ENCODE peak calls at places on chromosomes 1 and 21, in seven cellular contexts. A, L, N, U, K, G and C are unnamed samples.

GRCh38 chr1:15046487-15047165 is 106.9 kb upstream of the TMEM51 start:
- DNase-seq in L (peak), N (peak), A (peak), U (no peak), K (peak), G (peak), C (peak)

GRCh38 chr1:16174261-16174871 is 18.5 kb upstream of the EPHA2 start:
- DNase-seq in K (no peak), G (no peak), N (no peak), L (no peak), U (no peak), A (no peak), C (no peak)

GRCh38 chr1:233337505-233337904 is 10.0 kb downstream of the MAP3K21 start:
- DNase-seq in L (no peak), K (no peak), N (peak), A (no peak), G (no peak), U (no peak), C (no peak)

GRCh38 chr1:69524010-69524409 is 43.7 kb upstream of the LRRC7 start:
- DNase-seq in U (no peak), K (no peak), G (no peak), N (no peak), A (no peak), L (no peak), C (no peak)

GRCh38 chr1:41015894-41016470 is 5.5 kb downstream of the SLFNL1 start:
- DNase-seq in A (no peak), G (no peak), L (no peak), N (no peak), K (no peak), U (no peak), C (no peak)

GRCh38 chr1:115697619-115698018 is 55.8 kb downstream of the VANGL1 start:
- DNase-seq in G (no peak), U (no peak), K (no peak), L (no peak), N (no peak), A (no peak), C (no peak)

GRCh38 chr1:46533179-46533864 is 18.1 kb downstream of the KNCN start:
- DNase-seq in U (no peak), G (no peak), K (no peak), A (peak), L (no peak), N (no peak), C (peak)

GRCh38 chr1:1680912-1681273 is 11.7 kb downstream of the SLC35E2B start:
- DNase-seq in G (no peak), L (no peak), N (peak), U (no peak), A (no peak), K (no peak), C (no peak)

GRCh38 chr1:74570797-74571492 is 58.5 kb upstream of the LRRC53 start:
- DNase-seq in L (no peak), K (no peak), G (no peak), N (no peak), A (no peak), U (no peak), C (no peak)

GRCh38 chr1:187063271-187063670 is 234.5 kb downstream of the PLA2G4A start:
- DNase-seq in U (no peak), L (no peak), A (no peak), G (no peak), N (no peak), K (no peak), C (no peak)

GRCh38 chr1:213376862-213377372 is 325.9 kb downstream of the RPS6KC1 start:
- DNase-seq in K (no peak), N (no peak), U (no peak), A (no peak), L (no peak), G (no peak), C (no peak)

GRCh38 chr1:101309334-101310221 is 72.8 kb downstream of the S1PR1 start:
- DNase-seq in N (peak), K (peak), A (peak), L (no peak), U (no peak), G (peak), C (no peak)

GRCh38 chr1:37255111-37255795 is 219.1 kb upstream of the ZC3H12A start:
- DNase-seq in A (peak), L (no peak), U (no peak), G (peak), K (no peak), N (no peak), C (peak)

GRCh38 chr1:152906023-152906565 is 2.3 kb upstream of the IVL start:
- DNase-seq in K (no peak), U (no peak), G (no peak), N (no peak), L (no peak), A (peak), C (no peak)

GRCh38 chr1:3697810-3698209 is 45.5 kb downstream of the TP73 start:
- DNase-seq in L (no peak), K (no peak), A (no peak), G (no peak), U (no peak), N (no peak), C (no peak)

GRCh38 chr1:213296558-213296957 is 245.5 kb downstream of the RPS6KC1 start:
- DNase-seq in L (no peak), A (no peak), N (no peak), G (peak), U (no peak), K (no peak), C (no peak)

GRCh38 chr1:243748706-243749283 is 101.2 kb downstream of the AKT3 start:
- DNase-seq in N (no peak), L (no peak), K (peak), U (no peak), G (peak), A (peak), C (peak)

GRCh38 chr1:87134061-87134460 is 194.6 kb upstream of the LMO4 start:
- DNase-seq in G (no peak), U (no peak), A (no peak), L (no peak), K (no peak), N (no peak), C (no peak)

GRCh38 chr1:27339213-27339612 is 2.6 kb upstream of the SYTL1 start:
- DNase-seq in L (no peak), U (no peak), K (no peak), N (no peak), A (no peak), G (no peak), C (no peak)

GRCh38 chr1:55049914-55050278 is 10.5 kb downstream of the PCSK9 start:
- DNase-seq in G (no peak), U (no peak), K (peak), L (no peak), A (no peak), N (no peak), C (no peak)

GRCh38 chr1:83900530-83900929 is 98.4 kb downstream of the TTLL7 start:
- DNase-seq in K (no peak), N (no peak), L (no peak), G (no peak), U (no peak), A (no peak), C (no peak)

GRCh38 chr1:63983391-63984256 is 209.8 kb downstream of the ROR1 start:
- DNase-seq in L (no peak), N (peak), K (no peak), A (no peak), G (no peak), U (no peak), C (no peak)

GRCh38 chr1:54583307-54583686 is 35.3 kb downstream of the ACOT11 start:
- DNase-seq in K (no peak), N (no peak), L (no peak), A (no peak), G (no peak), U (no peak), C (no peak)

GRCh38 chr1:232528472-232529089 is 101.4 kb downstream of the SIPA1L2 start:
- DNase-seq in G (no peak), A (no peak), L (no peak), U (no peak), K (no peak), N (no peak), C (no peak)

GRCh38 chr1:24702511-24703293 is 42.5 kb upstream of the CLIC4 start:
- DNase-seq in U (no peak), G (no peak), K (no peak), L (no peak), A (no peak), N (no peak), C (no peak)

GRCh38 chr1:6081901-6082300 is 36.2 kb downstream of the KCNAB2 start:
- DNase-seq in N (no peak), G (no peak), U (no peak), K (no peak), L (no peak), A (no peak), C (no peak)

GRCh38 chr1:83905315-83905907 is 93.5 kb downstream of the TTLL7 start:
- DNase-seq in L (no peak), K (no peak), A (peak), U (no peak), G (peak), N (no peak), C (peak)

GRCh38 chr1:41580021-41580420 is 95.5 kb upstream of the EDN2 start:
- DNase-seq in U (no peak), K (no peak), A (no peak), G (no peak), L (no peak), N (no peak), C (no peak)

GRCh38 chr1:170536924-170537551 is 5.1 kb downstream of the GORAB start:
- DNase-seq in A (no peak), G (no peak), U (no peak), L (no peak), K (no peak), N (no peak), C (no peak)

GRCh38 chr1:205983925-205984725 is 19.1 kb downstream of the RAB7B start:
- DNase-seq in K (peak), L (peak), G (peak), A (peak), U (no peak), N (peak), C (peak)
- TF ChIP-seq POLR2A in K (no peak), L (no peak), G (no peak), A (no peak), U (no peak), N (no peak), C (no peak)

DNA sequence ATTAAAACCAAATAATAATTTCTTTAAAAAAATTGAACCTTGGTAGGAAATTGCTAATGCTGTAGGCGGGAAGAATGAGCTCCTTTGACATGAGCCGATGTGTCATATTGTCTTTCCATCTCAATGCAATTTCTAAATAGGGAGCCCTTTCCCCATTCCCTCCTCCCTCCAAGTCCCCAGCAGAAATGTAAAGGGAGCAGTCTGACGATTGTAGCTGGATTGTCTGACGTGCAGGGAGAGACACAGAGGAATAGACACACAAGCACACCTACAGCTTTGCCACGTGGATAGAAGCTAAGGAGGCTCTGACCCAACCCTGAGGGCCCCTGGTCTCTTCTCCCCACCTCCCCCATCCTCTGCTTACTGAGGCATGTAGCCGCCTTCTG is 3.6 kb upstream of the SYT6 start:
- DNase-seq in A (no peak), G (no peak), U (no peak), K (no peak), L (no peak), N (no peak), C (no peak)
- TF ChIP-seq POLR2A in A (no peak), G (no peak), U (no peak), K (no peak), L (no peak), N (no peak), C (no peak)

DNA sequence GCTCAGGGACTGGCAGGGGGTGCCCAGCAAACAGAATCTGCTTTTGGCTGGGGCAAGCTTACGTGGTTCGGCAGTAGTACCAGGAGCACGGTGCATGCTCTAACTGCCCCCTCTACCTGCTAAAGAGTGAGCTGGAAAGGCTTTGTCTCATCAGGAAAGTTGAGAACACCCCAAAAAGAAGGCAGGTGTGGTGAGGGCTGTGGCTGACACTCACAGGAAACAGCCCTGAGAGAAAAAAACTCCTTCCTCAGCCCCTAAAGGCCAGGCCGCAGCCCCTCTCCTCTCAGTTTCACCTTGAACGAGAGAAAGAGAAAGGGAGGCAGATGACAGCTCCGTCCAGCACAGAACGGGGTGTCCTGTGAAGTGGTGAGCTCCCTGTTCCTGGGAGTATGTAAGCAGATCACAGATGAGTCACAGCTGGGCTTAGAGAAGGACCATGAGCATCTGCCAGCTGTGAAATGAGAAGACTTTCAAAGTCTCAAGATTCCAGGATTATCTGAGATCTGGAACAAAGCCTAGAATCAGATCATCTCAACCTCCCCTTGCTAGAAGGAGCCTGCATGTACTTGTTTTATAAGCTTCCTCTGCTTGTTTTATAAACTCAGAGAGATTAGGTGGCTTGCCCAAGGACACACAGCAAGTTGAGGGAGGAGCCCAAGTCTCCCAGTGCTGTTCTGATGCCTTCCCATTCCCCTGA is 13.4 kb downstream of the LAPTM5 start:
- DNase-seq in G (no peak), N (no peak), K (no peak), L (no peak), U (no peak), A (peak), C (no peak)
- TF ChIP-seq POLR2A in G (no peak), N (no peak), K (no peak), L (no peak), U (no peak), A (no peak), C (peak)

DNA sequence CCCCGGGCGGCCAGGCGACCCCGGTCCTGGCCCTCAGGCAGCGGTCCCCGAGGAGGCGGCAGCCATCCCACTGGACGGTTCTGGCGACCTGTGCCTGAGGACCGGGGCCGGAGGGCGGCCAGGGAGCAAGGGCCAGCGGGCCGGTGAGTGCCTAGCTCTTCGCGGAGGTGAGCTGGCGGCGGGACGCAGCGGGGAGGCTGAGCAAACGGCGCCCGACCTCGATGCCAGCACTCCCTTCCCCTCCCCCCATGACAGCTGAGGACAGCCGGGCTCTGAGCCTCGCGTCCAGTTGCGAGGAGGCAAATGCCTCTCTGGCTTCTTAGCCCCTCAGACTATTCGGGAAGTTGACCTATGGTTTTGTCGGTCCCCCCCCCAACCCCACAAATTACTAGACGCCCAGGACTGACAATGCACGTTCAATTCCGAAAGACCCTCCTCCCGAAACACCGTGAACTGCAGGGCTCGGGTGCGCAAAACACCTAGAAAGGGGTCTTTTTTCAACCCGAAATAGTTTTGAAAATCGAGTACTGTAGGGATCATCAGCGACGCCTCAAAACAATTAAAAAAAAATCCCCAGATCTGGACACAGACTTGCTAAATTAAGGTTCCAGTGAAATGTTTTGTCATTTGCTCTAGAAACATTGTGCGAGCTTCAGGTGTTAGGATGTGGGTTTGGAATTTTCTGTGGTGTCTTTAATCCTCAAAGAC is 8.3 kb downstream of the CDKN2C start:
- DNase-seq in K (peak), G (peak), U (no peak), N (peak), L (no peak), A (peak), C (peak)
- TF ChIP-seq POLR2A in K (no peak), G (peak), U (no peak), N (no peak), L (no peak), A (peak), C (peak)

DNA sequence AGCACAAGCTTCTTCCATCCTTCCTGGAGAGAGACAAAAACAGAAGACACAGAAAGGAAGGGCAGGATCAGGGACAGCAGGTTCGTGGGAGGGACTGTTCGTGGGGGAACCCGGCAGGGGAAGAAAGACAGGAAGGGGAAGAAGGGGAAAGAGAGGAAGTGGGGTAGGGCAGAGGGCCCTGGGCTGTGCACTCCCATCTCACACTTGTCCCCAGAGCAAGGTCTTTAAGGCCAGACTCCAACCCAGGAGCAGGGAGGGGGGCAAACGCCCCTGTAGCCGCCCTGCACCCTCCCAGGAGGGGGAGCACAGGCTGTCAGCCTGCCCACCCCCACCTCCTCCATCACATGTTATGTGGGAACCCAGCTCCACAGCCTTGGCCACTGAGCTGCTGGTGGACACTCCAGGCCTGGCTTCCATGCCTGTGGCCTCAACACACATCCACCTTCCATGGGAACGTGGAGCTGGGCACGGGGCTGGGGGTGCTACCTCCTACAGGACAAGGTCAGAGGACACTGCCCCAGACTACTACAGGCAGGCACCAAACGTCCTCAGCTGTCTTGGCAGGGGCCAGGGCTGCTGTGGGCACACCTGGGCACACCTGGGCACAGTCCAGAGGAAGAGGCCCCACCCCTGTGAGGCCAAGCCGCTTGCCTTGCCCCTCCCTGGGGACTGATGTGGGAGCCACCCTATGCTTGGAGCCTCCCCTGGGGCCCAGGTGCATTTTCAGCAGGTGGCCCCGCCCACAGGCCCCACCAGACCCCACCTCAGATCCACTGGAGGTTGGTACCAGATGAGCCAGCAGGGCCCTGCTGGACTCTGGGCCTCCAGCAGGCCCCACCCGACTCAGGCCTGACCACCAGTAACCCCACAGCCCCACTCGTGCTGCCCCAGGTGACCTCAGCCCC is 9.2 kb downstream of the SLC19A1 start:
- DNase-seq in U (no peak), N (peak), A (no peak), K (no peak), L (no peak), G (no peak), C (no peak)
- TF ChIP-seq POLR2A in U (no peak), N (no peak), A (no peak), K (no peak), L (no peak), G (no peak), C (no peak)

GRCh38 chr1:149942207-149942606 is 5.5 kb upstream of the MTMR11 start:
- DNase-seq in L (no peak), U (no peak), N (no peak), K (no peak), A (no peak), G (peak), C (no peak)

GRCh38 chr1:149937779-149938178 is 1.1 kb upstream of the MTMR11 start:
- DNase-seq in K (no peak), U (no peak), N (no peak), L (no peak), A (peak), G (no peak), C (no peak)

GRCh38 chr1:149942885-149943284 is 6.2 kb upstream of the MTMR11 start:
- DNase-seq in L (no peak), N (no peak), K (no peak), U (no peak), G (no peak), A (no peak), C (no peak)

GRCh38 chr1:149936992-149937705 is 470 bp upstream of the MTMR11 start:
- DNase-seq in A (peak), N (no peak), K (peak), U (no peak), L (no peak), G (no peak), C (no peak)

DNA sequence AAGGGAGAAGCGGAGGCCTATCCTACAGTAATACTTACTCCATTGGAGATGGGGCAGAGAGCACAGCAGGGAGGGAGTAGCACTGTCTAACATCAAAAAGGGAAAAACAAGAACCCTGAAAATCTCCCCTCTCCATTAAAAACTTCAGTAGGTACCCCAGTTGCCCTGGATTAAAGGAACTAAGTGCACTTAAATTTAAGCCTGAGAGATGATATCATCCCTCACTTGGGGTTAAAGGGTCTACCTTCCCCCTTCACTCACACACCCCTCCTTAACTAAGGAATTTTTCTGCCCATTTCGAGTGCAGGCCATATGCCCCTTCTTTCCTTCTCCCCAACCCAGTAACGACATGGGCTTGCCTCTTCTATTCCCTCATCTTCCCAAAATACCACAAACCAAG is 3.7 kb upstream of the MTMR11 start:
- DNase-seq in L (peak), A (no peak), K (no peak), U (no peak), G (no peak), N (no peak), C (no peak)
- TF ChIP-seq POLR2A in L (no peak), A (no peak), K (no peak), U (no peak), G (no peak), N (no peak), C (no peak)

GRCh38 chr1:226739696-226740065 is 599 bp upstream of the ITPKB start:
- DNase-seq in K (no peak), U (no peak), G (no peak), N (no peak), A (peak), L (no peak), C (no peak)

GRCh38 chr1:226737819-226738420 is 1.2 kb downstream of the ITPKB start:
- DNase-seq in N (peak), G (no peak), A (peak), U (no peak), K (peak), L (peak), C (no peak)

GRCh38 chr1:226738421-226738994 is 574 bp downstream of the ITPKB start:
- DNase-seq in G (no peak), N (peak), L (no peak), K (no peak), U (no peak), A (peak), C (no peak)

GRCh38 chr1:226741009-226741408 is 1.9 kb upstream of the ITPKB start:
- DNase-seq in A (no peak), U (no peak), G (no peak), N (no peak), L (no peak), K (no peak), C (no peak)

GRCh38 chr1:226738995-226739695 is at the start of gene ITPKB:
- DNase-seq in U (no peak), K (peak), N (peak), L (peak), A (peak), G (no peak), C (no peak)
- TF ChIP-seq POLR2A in U (no peak), K (peak), N (no peak), L (peak), A (peak), G (no peak), C (peak)

GRCh38 chr1:211267204-211267857 is 8.2 kb downstream of the RCOR3 start:
- DNase-seq in A (no peak), N (no peak), L (no peak), K (no peak), U (no peak), G (no peak), C (no peak)
- TF ChIP-seq POLR2A in A (no peak), N (no peak), L (no peak), K (no peak), U (no peak), G (peak), C (no peak)